ENCODE peak calls at places on chromosomes 6 and 20, in four cellular contexts. One of them, this sample, is unnamed. For H3K4me1, the result is how much of the 10 kb centered on the place peaks cover.

GRCh38 chr6:146709036-146709622 is 110.4 kb downstream of the ADGB start:
- DNase-seq in PC-9: no peak
- DNase-seq in IMR-90: no peak
- DNase-seq in OCI-LY7: no peak
- DNase-seq in this sample: no peak

GRCh38 chr6:14601490-14601889 is 483.9 kb downstream of the CD83 start:
- DNase-seq in IMR-90: no peak
- DNase-seq in PC-9: no peak
- DNase-seq in OCI-LY7: no peak
- DNase-seq in this sample: no peak

GRCh38 chr20:22825546-22825945 is 209.6 kb upstream of the SSTR4 start:
- DNase-seq in IMR-90: no peak
- DNase-seq in PC-9: no peak
- DNase-seq in OCI-LY7: no peak
- DNase-seq in this sample: no peak

GRCh38 chr6:56242343-56242742 is 5.0 kb downstream of the COL21A1 start:
- DNase-seq in PC-9: no peak
- DNase-seq in IMR-90: no peak
- DNase-seq in OCI-LY7: no peak
- DNase-seq in this sample: no peak

GRCh38 chr6:23713211-23713610 is 412.8 kb upstream of the NRSN1 start:
- DNase-seq in OCI-LY7: no peak
- DNase-seq in IMR-90: no peak
- DNase-seq in PC-9: no peak
- DNase-seq in this sample: no peak

GRCh38 chr6:14763139-14763538 is 482.7 kb upstream of the JARID2 start:
- DNase-seq in OCI-LY7: no peak
- DNase-seq in IMR-90: peak
- DNase-seq in PC-9: no peak
- DNase-seq in this sample: peak

GRCh38 chr20:25270829-25271251 is 23.0 kb downstream of the PYGB start:
- DNase-seq in IMR-90: no peak
- DNase-seq in PC-9: no peak
- DNase-seq in OCI-LY7: no peak
- DNase-seq in this sample: no peak

GRCh38 chr6:143629104-143630080 is 48.4 kb upstream of the PHACTR2 start:
- DNase-seq in OCI-LY7: no peak
- DNase-seq in IMR-90: peak
- DNase-seq in PC-9: no peak
- DNase-seq in this sample: peak

GRCh38 chr6:90233994-90234393 is 62.6 kb downstream of the BACH2 start:
- DNase-seq in OCI-LY7: no peak
- DNase-seq in PC-9: no peak
- DNase-seq in IMR-90: no peak
- DNase-seq in this sample: no peak

GRCh38 chr20:227439-228105 is 514 bp downstream of the DEFB129 start:
- DNase-seq in IMR-90: no peak
- DNase-seq in PC-9: no peak
- DNase-seq in OCI-LY7: peak
- DNase-seq in this sample: no peak

GRCh38 chr6:68343901-68344300 is 291.2 kb upstream of the ADGRB3 start:
- DNase-seq in OCI-LY7: peak
- DNase-seq in PC-9: peak
- DNase-seq in IMR-90: peak
- DNase-seq in this sample: peak

GRCh38 chr6:8059129-8059528 is 5.1 kb downstream of the BLOC1S5 start:
- DNase-seq in OCI-LY7: peak
- DNase-seq in IMR-90: peak
- DNase-seq in PC-9: no peak
- DNase-seq in this sample: peak

GRCh38 chr6:24607310-24607709 is 38.7 kb downstream of the KIAA0319 start:
- DNase-seq in IMR-90: no peak
- DNase-seq in PC-9: no peak
- DNase-seq in OCI-LY7: no peak
- DNase-seq in this sample: no peak

GRCh38 chr6:52517502-52518278 is 59.2 kb downstream of the TRAM2 start:
- DNase-seq in PC-9: peak
- DNase-seq in OCI-LY7: no peak
- DNase-seq in IMR-90: peak
- DNase-seq in this sample: peak

GRCh38 chr20:51022227-51022802 is 592 bp downstream of the KCNG1 start:
- DNase-seq in PC-9: no peak
- DNase-seq in OCI-LY7: no peak
- DNase-seq in IMR-90: no peak
- DNase-seq in this sample: no peak

GRCh38 chr6:137389150-137389664 is 105.0 kb downstream of the OLIG3 start:
- DNase-seq in PC-9: no peak
- DNase-seq in IMR-90: no peak
- DNase-seq in OCI-LY7: peak
- DNase-seq in this sample: no peak

GRCh38 chr6:134314236-134314821 is 3.6 kb downstream of the SGK1 start:
- DNase-seq in OCI-LY7: no peak
- DNase-seq in PC-9: no peak
- DNase-seq in IMR-90: no peak
- DNase-seq in this sample: no peak

GRCh38 chr6:90413867-90414266 is 117.2 kb upstream of the BACH2 start:
- DNase-seq in OCI-LY7: peak
- DNase-seq in IMR-90: peak
- DNase-seq in PC-9: no peak
- DNase-seq in this sample: peak

GRCh38 chr6:1409774-1410465 is 20.5 kb downstream of the FOXF2 start:
- DNase-seq in OCI-LY7: no peak
- DNase-seq in PC-9: no peak
- DNase-seq in IMR-90: no peak
- DNase-seq in this sample: no peak
- H3K4me2 ChIP-seq in OCI-LY7: no peak
- H3K4me2 ChIP-seq in PC-9: no peak
- H3K4me2 ChIP-seq in IMR-90: no peak
- H3K4me2 ChIP-seq in this sample: no peak

DNA sequence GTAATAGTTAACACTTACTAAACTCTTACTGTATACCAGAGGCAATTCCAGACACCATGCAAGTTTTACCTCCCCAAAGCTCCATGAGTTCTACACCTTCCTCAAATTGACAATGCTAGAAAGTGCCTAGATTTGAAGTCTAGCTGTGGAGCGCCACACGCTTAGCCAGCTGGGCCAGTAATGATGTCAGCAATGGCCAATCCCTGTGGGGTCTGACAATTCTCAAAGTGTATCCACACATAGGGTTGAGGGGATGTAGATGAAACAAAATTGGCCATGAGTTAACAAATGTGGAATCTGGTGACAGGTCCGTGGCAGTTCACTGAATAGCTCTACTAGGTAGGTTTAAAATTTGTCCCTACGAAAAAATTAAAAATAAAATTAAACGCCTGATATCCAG is 1.3 kb downstream of the ZNF343 start:
- DNase-seq in IMR-90: peak
- DNase-seq in OCI-LY7: no peak
- DNase-seq in PC-9: no peak
- DNase-seq in this sample: peak
- H3K4me3 ChIP-seq in IMR-90: peak
- H3K4me3 ChIP-seq in OCI-LY7: peak
- H3K4me3 ChIP-seq in PC-9: peak
- H3K4me3 ChIP-seq in this sample: peak

DNA sequence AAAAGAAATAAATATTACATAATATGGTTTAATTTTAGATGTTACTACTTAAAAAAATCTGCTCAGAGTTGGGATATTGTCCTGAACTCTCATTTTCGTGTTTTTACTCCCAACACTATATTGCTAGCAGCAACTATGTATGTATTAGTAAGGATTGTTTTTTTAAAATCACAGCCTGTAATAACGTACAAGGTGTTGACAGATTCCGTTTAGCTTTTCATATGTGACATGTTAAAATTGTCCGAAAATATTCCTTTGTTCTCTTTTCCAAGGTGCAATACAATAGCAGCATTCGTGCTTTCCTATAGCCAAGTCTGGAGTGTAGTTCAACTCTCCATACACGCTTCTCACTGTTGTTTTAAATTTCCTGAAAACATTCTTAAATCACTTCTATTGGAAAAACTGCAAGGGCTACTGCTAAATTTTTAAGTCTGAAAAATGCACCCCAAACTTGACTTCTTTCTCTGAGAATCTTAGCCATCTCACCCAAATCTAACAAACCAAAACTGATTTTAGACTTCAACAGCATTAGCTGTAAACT is 58.9 kb upstream of the HFE start:
- DNase-seq in OCI-LY7: no peak
- DNase-seq in PC-9: no peak
- DNase-seq in IMR-90: no peak
- DNase-seq in this sample: no peak
- H3K4me1 ChIP-seq in OCI-LY7: half or more
- H3K4me1 ChIP-seq in PC-9: half or more
- H3K4me1 ChIP-seq in IMR-90: under half
- H3K4me1 ChIP-seq in this sample: under half

GRCh38 chr6:35391240-35391968 is 49.0 kb downstream of the PPARD start:
- DNase-seq in IMR-90: peak
- DNase-seq in PC-9: peak
- DNase-seq in OCI-LY7: no peak
- DNase-seq in this sample: peak
- H3K4me2 ChIP-seq in IMR-90: peak
- H3K4me2 ChIP-seq in PC-9: peak
- H3K4me2 ChIP-seq in OCI-LY7: no peak
- H3K4me2 ChIP-seq in this sample: peak

DNA sequence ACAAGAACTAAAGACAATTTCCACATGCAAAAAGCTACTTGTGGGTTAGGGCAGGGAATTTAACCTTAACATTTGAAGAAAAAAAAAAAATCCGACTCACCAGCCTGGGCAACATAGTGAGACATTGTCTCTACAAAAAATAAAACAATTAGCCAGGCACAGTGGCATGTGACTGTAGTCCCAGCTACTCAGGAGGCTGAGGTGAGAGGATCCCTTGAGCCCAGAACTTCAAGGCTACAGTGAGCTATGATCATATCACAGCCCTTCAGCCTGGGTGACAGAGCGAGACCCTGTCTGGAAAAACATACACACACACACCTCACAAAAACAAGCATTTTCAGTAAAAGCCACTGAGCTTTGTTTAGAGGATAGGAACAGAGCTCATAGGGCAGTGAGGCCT is 56.2 kb downstream of the ARHGAP18 start:
- DNase-seq in OCI-LY7: no peak
- DNase-seq in IMR-90: no peak
- DNase-seq in PC-9: no peak
- DNase-seq in this sample: no peak
- H3K4me3 ChIP-seq in OCI-LY7: no peak
- H3K4me3 ChIP-seq in IMR-90: no peak
- H3K4me3 ChIP-seq in PC-9: no peak
- H3K4me3 ChIP-seq in this sample: no peak

GRCh38 chr6:111871207-111871606 is 2.0 kb downstream of the FYN start:
- DNase-seq in PC-9: no peak
- DNase-seq in OCI-LY7: peak
- DNase-seq in IMR-90: no peak
- DNase-seq in this sample: peak

GRCh38 chr6:111871725-111872520 is 1.3 kb downstream of the FYN start:
- DNase-seq in PC-9: peak
- DNase-seq in IMR-90: peak
- DNase-seq in OCI-LY7: peak
- DNase-seq in this sample: peak

GRCh38 chr6:111872521-111873177 is 603 bp downstream of the FYN start:
- DNase-seq in OCI-LY7: peak
- DNase-seq in IMR-90: peak
- DNase-seq in PC-9: peak
- DNase-seq in this sample: peak

GRCh38 chr6:111870054-111870750 is 3.0 kb downstream of the FYN start:
- DNase-seq in OCI-LY7: peak
- DNase-seq in IMR-90: no peak
- DNase-seq in PC-9: no peak
- DNase-seq in this sample: no peak

DNA sequence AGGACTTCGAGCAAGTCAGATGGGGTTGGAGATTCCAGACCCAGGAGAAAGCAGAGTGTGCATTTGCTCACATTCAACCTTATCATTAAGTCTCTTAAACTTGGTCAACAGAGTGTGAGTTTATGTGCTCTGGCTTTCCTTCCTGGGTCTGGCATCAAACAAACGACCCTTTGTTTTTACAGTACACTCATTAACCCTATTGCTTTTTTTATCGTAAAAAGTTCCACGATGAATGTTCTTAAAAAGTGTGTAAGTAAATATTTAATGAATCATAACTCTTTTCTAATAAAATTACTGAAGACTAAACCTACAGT is 2.5 kb downstream of the FYN start:
- DNase-seq in PC-9: no peak
- DNase-seq in IMR-90: no peak
- DNase-seq in OCI-LY7: no peak
- DNase-seq in this sample: peak
- H3K4me1 ChIP-seq in PC-9: under half
- H3K4me1 ChIP-seq in IMR-90: under half
- H3K4me1 ChIP-seq in OCI-LY7: under half
- H3K4me1 ChIP-seq in this sample: under half

GRCh38 chr6:32637219-32637880 is at the start of gene HLA-DQA1:
- DNase-seq in PC-9: no peak
- DNase-seq in OCI-LY7: peak
- DNase-seq in IMR-90: no peak
- DNase-seq in this sample: no peak
- H3K4me2 ChIP-seq in PC-9: no peak
- H3K4me2 ChIP-seq in OCI-LY7: peak
- H3K4me2 ChIP-seq in IMR-90: no peak
- H3K4me2 ChIP-seq in this sample: no peak